ENCODE peak calls at places on chromosomes 1 and 21, in four cellular contexts. F is mesendoderm; A is pancreas; N is CD8-positive, alpha-beta memory T cell. D is an unnamed sample.

GRCh38 chr1:175294179-175294756 is 101.7 kb upstream of the KIAA0040 start:
- DNase-seq in F (no peak), N (no peak), A (no peak), D (no peak)

GRCh38 chr1:241423541-241424479 is 66.8 kb upstream of the RGS7 start:
- DNase-seq in A (peak; percentile 84), F (peak; percentile 51), N (no peak), D (peak; percentile 7)

GRCh38 chr1:19203440-19203839 is 6.6 kb downstream of the UBR4 start:
- DNase-seq in N (no peak), A (no peak), F (no peak), D (peak; percentile 60)

GRCh38 chr1:198970919-198971318 is 332.1 kb downstream of the PTPRC start:
- DNase-seq in A (no peak), F (no peak), N (no peak), D (peak; percentile 54)

GRCh38 chr1:945910-946565 is 13.0 kb downstream of the NOC2L start:
- DNase-seq in F (no peak), A (no peak), N (no peak), D (no peak)

GRCh38 chr1:208929575-208929974 is 653.9 kb upstream of the CAMK1G start:
- DNase-seq in A (no peak), N (no peak), F (no peak), D (peak; percentile 65)

GRCh38 chr1:59285691-59286090 is 11.2 kb upstream of the FGGY start:
- DNase-seq in N (no peak), A (no peak), F (no peak), D (no peak)

GRCh38 chr1:65429806-65430205 is 9.3 kb downstream of the LEPR start:
- DNase-seq in A (no peak), F (no peak), N (no peak), D (peak; percentile 83)

GRCh38 chr1:58964880-58965279 is 181.0 kb upstream of the JUN start:
- DNase-seq in A (no peak), F (no peak), N (no peak), D (no peak)

DNA sequence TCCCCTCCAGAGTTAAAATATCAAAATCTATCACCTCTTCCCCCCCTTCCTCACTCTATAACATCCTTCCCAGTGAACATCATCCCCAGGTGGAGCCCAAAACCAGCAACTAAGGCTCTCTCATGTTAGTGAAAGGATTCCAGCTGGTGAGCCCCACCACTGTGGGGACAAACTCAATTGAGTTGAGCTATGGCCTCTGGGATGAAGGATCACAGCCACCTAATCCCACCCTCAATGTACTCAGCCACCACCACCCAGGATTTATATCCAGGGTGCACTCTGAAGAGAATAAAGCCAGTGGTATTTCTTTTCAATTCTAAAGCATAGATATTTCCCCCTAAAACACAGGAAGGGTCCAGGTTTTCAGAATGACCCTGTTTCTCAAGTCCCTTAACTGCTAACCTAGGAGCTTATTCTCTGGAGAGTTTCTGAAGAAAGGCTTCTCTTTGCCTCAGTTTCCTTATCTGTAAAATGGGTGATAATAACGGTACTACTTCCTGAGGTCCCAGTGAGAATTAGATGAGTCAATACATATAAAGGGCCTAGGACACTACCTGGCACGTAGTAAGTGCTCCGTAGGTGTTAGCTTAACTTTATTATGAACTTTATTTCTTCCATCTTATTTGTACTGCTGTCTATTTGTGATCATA is 15.6 kb upstream of the BOLA1 start:
- DNase-seq in F (no peak), A (no peak), N (no peak), D (no peak)
- H3K27ac ChIP-seq in F (no peak overlapping the region), A (no peak overlapping the region), N (no peak overlapping the region), D (no peak overlapping the region)

GRCh38 chr21:31744162-31744800 is 12.4 kb upstream of the SCAF4 start:
- DNase-seq in F (no peak), A (no peak), N (no peak), D (no peak)
- H3K27ac ChIP-seq in F (no peak overlapping the region), A (no peak overlapping the region), N (no peak overlapping the region), D (no peak overlapping the region)

GRCh38 chr1:53327183-53327941 is 508 bp downstream of the LRP8 start:
- DNase-seq in A (peak; percentile 84), F (peak; percentile 67), N (peak; percentile 48), D (peak; percentile 40)

GRCh38 chr1:53325326-53326087 is 2.4 kb downstream of the LRP8 start:
- DNase-seq in A (peak; percentile 50), F (no peak), N (no peak), D (peak; percentile 19)

GRCh38 chr1:53324728-53325297 is 3.1 kb downstream of the LRP8 start:
- DNase-seq in A (peak; percentile 9), F (no peak), N (no peak), D (no peak)

GRCh38 chr1:53326598-53327182 is 1.2 kb downstream of the LRP8 start:
- DNase-seq in N (no peak), A (peak; percentile 72), F (peak; percentile 67), D (peak; percentile 60)

GRCh38 chr1:53326088-53326597 is 1.7 kb downstream of the LRP8 start:
- DNase-seq in A (peak; percentile 86), F (peak; percentile 97), N (peak; percentile 94), D (peak; percentile 97)
- H3K27ac ChIP-seq in A (no peak overlapping the region), F (peak overlapping the region; percentile 96), N (peak overlapping the region; percentile 85), D (peak overlapping the region; percentile 95)

GRCh38 chr1:163203561-163203960 is 845 bp upstream of the RGS5 start:
- DNase-seq in N (no peak), F (peak; percentile 46), A (no peak), D (peak; percentile 16)
- H3K27ac ChIP-seq in N (no peak overlapping the region), F (peak overlapping the region; percentile 19), A (no peak overlapping the region), D (no peak overlapping the region)

GRCh38 chr1:110582378-110582777 is 23.8 kb downstream of the KCNA2 start:
- DNase-seq in N (no peak), F (no peak), A (no peak), D (no peak)
- H3K27ac ChIP-seq in N (no peak overlapping the region), F (no peak overlapping the region), A (no peak overlapping the region), D (no peak overlapping the region)

GRCh38 chr1:40381268-40382109 is 8.0 kb downstream of the SMAP2 start:
- DNase-seq in A (no peak), N (no peak), F (no peak), D (no peak)
- H3K27ac ChIP-seq in A (no peak overlapping the region), N (peak overlapping the region; percentile 95), F (no peak overlapping the region), D (no peak overlapping the region)

DNA sequence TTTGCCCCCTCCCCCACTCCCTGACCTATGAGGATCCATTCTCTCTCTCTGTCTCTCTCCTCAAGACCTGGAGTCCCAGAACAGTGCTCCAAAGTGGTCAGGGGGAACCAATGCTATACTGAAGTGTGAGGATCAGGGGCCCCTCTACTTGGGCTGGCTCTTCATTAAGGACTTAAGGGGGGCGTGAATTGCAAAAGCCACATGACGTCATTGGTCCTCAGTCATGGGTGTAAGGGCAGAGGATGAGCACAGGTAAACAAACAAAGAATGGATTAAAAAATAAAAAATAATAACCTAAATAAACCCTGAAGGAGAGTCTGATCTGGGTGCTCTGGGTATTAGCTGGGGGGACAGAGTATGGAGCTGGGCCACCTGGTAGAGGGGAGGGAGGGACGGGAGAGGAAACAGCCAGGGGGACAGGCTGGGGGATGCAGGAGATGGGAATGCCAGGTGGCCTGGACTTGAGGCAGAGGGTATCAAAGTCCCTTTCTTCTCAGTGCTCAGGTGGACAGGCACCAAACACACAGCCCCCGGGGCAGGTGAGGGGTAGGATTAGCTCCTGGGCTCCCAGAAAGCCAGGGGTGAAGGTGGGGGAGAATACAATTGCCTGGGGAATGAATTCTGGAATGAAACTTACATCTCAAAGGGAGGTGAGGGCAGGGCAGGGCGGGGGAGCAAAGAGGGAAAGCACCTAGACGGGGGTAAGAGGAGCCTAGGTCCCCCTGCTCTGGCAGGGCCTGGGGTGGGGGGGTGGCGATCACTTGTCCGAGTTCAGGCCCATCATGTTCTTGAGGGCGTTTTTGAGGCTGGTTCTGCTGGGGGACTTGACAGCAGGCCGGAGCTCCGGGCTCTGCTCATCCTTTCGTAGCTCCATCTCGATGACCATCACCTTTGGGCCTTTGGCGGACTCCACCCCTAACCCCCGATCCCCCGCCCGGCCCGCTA is 4.6 kb downstream of the MPZ start:
- DNase-seq in F (no peak), N (no peak), A (no peak), D (no peak)
- H3K27ac ChIP-seq in F (no peak overlapping the region), N (peak overlapping the region; percentile 78), A (no peak overlapping the region), D (peak overlapping the region; percentile 16)

GRCh38 chr21:29691616-29692491 is 247.9 kb downstream of the GRIK1 start:
- DNase-seq in A (no peak), F (no peak), N (no peak), D (no peak)
- H3K27ac ChIP-seq in A (peak overlapping the region; percentile 25), F (no peak overlapping the region), N (no peak overlapping the region), D (no peak overlapping the region)

GRCh38 chr1:226734611-226735153 is 4.4 kb downstream of the ITPKB start:
- DNase-seq in A (no peak), F (no peak), N (no peak), D (no peak)

GRCh38 chr1:226732856-226733291 is 6.2 kb downstream of the ITPKB start:
- DNase-seq in N (no peak), A (no peak), F (no peak), D (no peak)

GRCh38 chr1:226735576-226735975 is 3.5 kb downstream of the ITPKB start:
- DNase-seq in N (no peak), A (no peak), F (no peak), D (no peak)

GRCh38 chr1:226733309-226733708 is 5.8 kb downstream of the ITPKB start:
- DNase-seq in A (no peak), F (no peak), N (peak; percentile 42), D (no peak)

GRCh38 chr1:226733876-226734414 is 5.1 kb downstream of the ITPKB start:
- DNase-seq in N (no peak), F (no peak), A (no peak), D (no peak)
- H3K27ac ChIP-seq in N (peak overlapping the region; percentile 35), F (no peak overlapping the region), A (no peak overlapping the region), D (no peak overlapping the region)

DNA sequence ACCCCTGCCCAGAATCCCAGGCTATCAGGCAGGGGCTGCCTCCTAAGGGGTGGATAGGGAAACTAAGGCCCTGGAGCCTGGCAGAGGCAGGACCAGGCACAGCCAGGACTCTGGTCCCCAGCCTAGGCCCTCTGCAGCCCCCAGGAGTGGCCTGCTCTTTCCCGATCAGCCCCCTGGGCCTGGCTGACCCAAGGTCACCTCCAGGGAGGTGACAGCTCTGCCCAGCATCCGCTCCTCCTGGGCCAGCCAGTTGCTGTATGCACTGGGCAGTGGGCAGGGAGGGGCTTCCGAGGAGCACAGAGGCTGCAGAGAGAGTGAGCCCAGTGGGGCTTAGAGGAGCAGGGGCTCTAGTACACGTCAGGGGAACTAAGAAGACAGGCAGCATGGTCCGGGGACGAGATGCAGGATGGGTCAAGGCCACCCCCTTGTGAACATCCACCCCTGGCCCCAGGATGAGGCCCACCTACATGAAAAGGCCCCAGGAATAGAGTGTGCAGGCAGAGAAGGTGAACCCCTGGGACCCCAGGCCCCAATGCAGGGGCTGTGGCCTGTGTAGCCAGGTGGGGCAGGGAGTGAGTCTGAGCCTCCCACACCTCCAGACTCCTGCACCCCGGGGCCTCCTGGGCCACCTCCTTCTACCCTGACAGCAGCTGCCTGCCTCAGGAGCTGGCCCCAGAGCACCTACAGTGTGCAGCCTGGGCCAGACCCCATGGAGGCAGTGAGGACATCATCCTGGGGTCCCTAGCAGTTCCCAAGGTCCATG is 32.8 kb downstream of the WNT9A start:
- DNase-seq in F (no peak), A (peak; percentile 51), N (no peak), D (no peak)
- H3K27ac ChIP-seq in F (no peak overlapping the region), A (no peak overlapping the region), N (no peak overlapping the region), D (peak overlapping the region; percentile 72)

D was measured in RWPE1.